ENCODE peak calls at places on chromosomes 5 and 9, in six cellular contexts. R is RWPE1, H is B cell, Z is neural crest cell, E is thoracic aorta, Y is A549. S is an unnamed sample.
A peak's percentile ranks its signal among the peaks of the same experiment; 100 is the strongest.

GRCh38 chr9:34578241-34579096 is 11.1 kb downstream of the CNTFR start:
- DNase-seq in Y (no peak), Z (peak; percentile 63), R (no peak), E (no peak), H (peak; percentile 22), S (no peak)

GRCh38 chr5:41834506-41834905 is 35.7 kb downstream of the OXCT1 start:
- DNase-seq in E (no peak), Z (no peak), Y (no peak), R (no peak), H (no peak), S (no peak)

GRCh38 chr5:40356248-40356647 is 323.5 kb upstream of the PTGER4 start:
- DNase-seq in Y (no peak), Z (no peak), E (no peak), H (no peak), R (no peak), S (no peak)

GRCh38 chr5:137734962-137735530 is 843 bp downstream of the KLHL3 start:
- DNase-seq in E (no peak), Y (no peak), Z (peak; percentile 16), H (peak; percentile 24), R (no peak), S (no peak)

GRCh38 chr5:68468322-68468721 is 252.8 kb downstream of the PIK3R1 start:
- DNase-seq in Y (no peak), Z (no peak), E (no peak), R (no peak), H (no peak), S (no peak)

GRCh38 chr9:4510546-4511322 is 20.5 kb downstream of the SLC1A1 start:
- DNase-seq in R (no peak), Z (no peak), H (no peak), Y (no peak), E (no peak), S (no peak)

GRCh38 chr9:31996331-31996730 is 388.1 kb upstream of the ACO1 start:
- DNase-seq in E (no peak), H (no peak), R (no peak), Z (no peak), Y (no peak), S (no peak)

GRCh38 chr5:149672701-149673455 is 57.2 kb upstream of the PPARGC1B start:
- DNase-seq in Z (no peak), Y (no peak), R (no peak), E (no peak), H (no peak), S (no peak)

GRCh38 chr5:141941307-141941706 is 16.7 kb downstream of the PCDH12 start:
- DNase-seq in E (peak; percentile 25), R (peak; percentile 62), H (no peak), Z (no peak), Y (peak; percentile 25), S (no peak)

GRCh38 chr5:139726248-139726647 is 69.4 kb upstream of the PSD2 start:
- DNase-seq in R (no peak), Z (no peak), Y (no peak), E (no peak), H (no peak), S (no peak)

GRCh38 chr5:147170603-147171002 is 64.2 kb upstream of the STK32A start:
- DNase-seq in E (no peak), H (no peak), Z (no peak), Y (no peak), R (no peak), S (no peak)

GRCh38 chr5:171999877-172000276 is 6.6 kb downstream of the FBXW11 start:
- DNase-seq in Z (no peak), Y (no peak), H (peak; percentile 71), R (no peak), E (no peak), S (no peak)

GRCh38 chr5:168073311-168073710 is 218.1 kb upstream of the WWC1 start:
- DNase-seq in Z (no peak), Y (no peak), E (no peak), R (no peak), H (no peak), S (no peak)

GRCh38 chr5:96566775-96567174 is 95.4 kb upstream of the CAST start:
- DNase-seq in R (no peak), Y (no peak), E (no peak), Z (no peak), H (no peak), S (no peak)

GRCh38 chr9:29285818-29286217 is 1712.5 kb upstream of the C9orf72 start:
- DNase-seq in R (no peak), Z (no peak), H (no peak), Y (no peak), E (no peak), S (no peak)

GRCh38 chr5:180314106-180314505 is 22.2 kb upstream of the MAPK9 start:
- DNase-seq in H (no peak), Y (no peak), Z (no peak), E (no peak), R (no peak), S (no peak)

GRCh38 chr5:94362857-94363256 is 255.5 kb downstream of the KIAA0825 start:
- DNase-seq in R (no peak), H (no peak), Y (no peak), E (no peak), Z (no peak), S (no peak)

GRCh38 chr5:50934343-50934742 is 267.9 kb downstream of the PARP8 start:
- DNase-seq in E (no peak), Y (no peak), H (no peak), R (no peak), Z (no peak), S (no peak)

GRCh38 chr5:93340881-93341280 is 240.1 kb downstream of the NR2F1-AS1 start:
- DNase-seq in H (no peak), Y (no peak), E (no peak), Z (no peak), R (no peak), S (no peak)

GRCh38 chr5:102638912-102639652 is 116.0 kb upstream of the PAM start:
- DNase-seq in R (no peak), Z (no peak), E (no peak), Y (no peak), H (no peak), S (no peak)

GRCh38 chr9:120894404-120895226 is 17.6 kb upstream of the PHF19 start:
- DNase-seq in Y (no peak), H (no peak), Z (no peak), R (no peak), E (no peak), S (no peak)

GRCh38 chr5:178372091-178372695 is 139.6 kb upstream of the PHYKPL start:
- DNase-seq in E (no peak), Z (no peak), R (no peak), H (no peak), Y (no peak), S (peak; percentile 27)

GRCh38 chr5:53027913-53028312 is 38.8 kb downstream of the ITGA2 start:
- DNase-seq in E (no peak), Z (no peak), R (peak; percentile 91), Y (no peak), H (no peak), S (no peak)

DNA sequence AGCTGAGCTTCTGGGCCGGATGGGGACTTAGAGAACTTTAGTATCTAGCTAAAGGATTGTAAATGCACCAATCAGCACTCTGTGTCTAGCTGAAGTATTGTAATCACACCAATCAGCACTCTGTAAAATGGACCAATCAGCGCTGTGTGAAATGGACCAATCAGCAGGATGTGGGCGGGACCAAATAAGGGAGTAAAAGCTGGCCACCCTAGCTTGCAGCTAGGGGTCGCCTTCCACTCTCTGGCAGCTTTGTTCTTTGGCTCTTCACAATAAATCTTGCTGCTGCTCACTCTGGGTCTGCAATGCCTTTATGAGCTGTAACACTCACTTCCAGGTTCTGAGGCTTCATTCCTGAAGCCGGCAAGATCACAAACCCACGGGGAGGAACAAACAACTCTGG is 354.0 kb downstream of the PRR16 start:
- DNase-seq in R (no peak), E (no peak), H (no peak), Y (no peak), Z (no peak), S (no peak)
- TF ChIP-seq CTCF in R (no peak), E (no peak), H (no peak), Y (no peak), Z (no peak), S (peak; percentile 8)

GRCh38 chr5:160118349-160119141 is 705 bp downstream of the PWWP2A start:
- DNase-seq in H (peak; percentile 69), R (peak; percentile 36), E (peak; percentile 5), Y (peak; percentile 44), Z (peak; percentile 23), S (peak; percentile 91)

GRCh38 chr5:160119905-160120266 is 636 bp upstream of the PWWP2A start:
- DNase-seq in Z (no peak), H (no peak), R (no peak), E (no peak), Y (no peak), S (no peak)

GRCh38 chr5:160116991-160117390 is 2.3 kb downstream of the PWWP2A start:
- DNase-seq in R (no peak), Z (no peak), E (no peak), Y (no peak), H (no peak), S (no peak)

GRCh38 chr5:160119142-160119904 is at the start of gene PWWP2A:
- DNase-seq in R (peak; percentile 100), Z (peak; percentile 90), H (peak; percentile 96), E (peak; percentile 99), Y (peak; percentile 99), S (peak; percentile 99)
- TF ChIP-seq CTCF in R (peak; percentile 22), Z (peak; percentile 39), H (no peak), E (peak; percentile 25), Y (no peak), S (peak; percentile 67)

GRCh38 chr5:77993141-77993540 is 217.0 kb upstream of the TBCA start:
- DNase-seq in H (no peak), R (no peak), E (no peak), Y (no peak), Z (no peak), S (no peak)

GRCh38 chr5:77993799-77994318 is 217.7 kb upstream of the TBCA start:
- DNase-seq in Z (no peak), E (no peak), R (no peak), H (no peak), Y (no peak), S (no peak)

GRCh38 chr5:77990020-77990419 is 213.9 kb upstream of the TBCA start:
- DNase-seq in H (no peak), E (no peak), R (no peak), Z (no peak), Y (no peak), S (no peak)

GRCh38 chr5:77987988-77988387 is 211.8 kb upstream of the TBCA start:
- DNase-seq in E (no peak), H (no peak), Y (no peak), Z (no peak), R (no peak), S (no peak)

DNA sequence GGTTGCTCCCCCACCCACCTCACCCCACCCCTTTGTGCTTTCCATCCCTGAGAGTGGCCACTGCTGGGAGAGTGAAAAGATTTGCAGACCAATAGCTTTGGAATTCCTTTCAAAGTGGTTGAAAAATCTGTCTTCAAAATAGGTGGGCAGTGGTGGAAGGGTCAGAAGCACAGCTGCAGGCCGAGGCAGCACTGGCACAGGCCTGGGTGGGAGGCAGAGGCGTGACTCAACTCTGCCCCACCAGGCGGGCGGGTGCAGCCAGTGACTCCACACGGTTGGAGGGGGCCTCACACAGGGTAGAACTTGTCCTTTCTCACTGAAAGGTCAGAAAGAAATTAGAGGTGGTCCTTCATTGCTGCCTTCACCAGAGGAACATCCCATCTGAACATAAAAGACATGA is 214.9 kb upstream of the TBCA start:
- DNase-seq in Y (no peak), H (no peak), E (no peak), R (no peak), Z (no peak), S (no peak)
- TF ChIP-seq CTCF in Y (no peak), H (no peak), E (no peak), R (no peak), Z (no peak), S (no peak)

GRCh38 chr9:118295413-118295812 is 591.2 kb downstream of the TLR4 start:
- DNase-seq in Y (no peak), H (no peak), E (no peak), R (no peak), Z (no peak), S (no peak)

GRCh38 chr9:118290116-118290515 is 585.9 kb downstream of the TLR4 start:
- DNase-seq in R (no peak), Z (no peak), H (no peak), E (no peak), Y (no peak), S (no peak)
- TF ChIP-seq CTCF in R (no peak), Z (no peak), H (no peak), E (no peak), Y (no peak), S (no peak)

S was measured in chondrocyte.